ENCODE peak calls at places on chromosomes 4 and X, in five cellular contexts. One of them, this sample, is unnamed.

GRCh38 chr4:38365748-38366310 is 298.2 kb upstream of the KLF3 start:
- DNase-seq in mesenchymal stem cell: no peak
- DNase-seq in H9: no peak
- DNase-seq in mesendoderm: no peak
- DNase-seq in trophoblast cell: no peak
- DNase-seq in this sample: no peak

GRCh38 chr4:176875441-176875930 is 82.8 kb upstream of the VEGFC start:
- DNase-seq in mesenchymal stem cell: no peak
- DNase-seq in H9: no peak
- DNase-seq in mesendoderm: no peak
- DNase-seq in trophoblast cell: no peak
- DNase-seq in this sample: no peak

GRCh38 chr4:113159901-113160545 is 110.6 kb downstream of the ANK2 start:
- DNase-seq in mesenchymal stem cell: no peak
- DNase-seq in H9: no peak
- DNase-seq in mesendoderm: no peak
- DNase-seq in trophoblast cell: no peak
- DNase-seq in this sample: no peak

GRCh38 chr4:77360451-77360850 is 203.4 kb downstream of the CCNG2 start:
- DNase-seq in mesenchymal stem cell: no peak
- DNase-seq in H9: no peak
- DNase-seq in mesendoderm: no peak
- DNase-seq in trophoblast cell: no peak
- DNase-seq in this sample: no peak

GRCh38 chr4:581181-581580 is 5.1 kb upstream of the TMEM271 start:
- DNase-seq in mesenchymal stem cell: no peak
- DNase-seq in H9: no peak
- DNase-seq in mesendoderm: no peak
- DNase-seq in trophoblast cell: no peak
- DNase-seq in this sample: no peak

GRCh38 chrX:26918633-26919032 is 544.5 kb downstream of the PPP4R3C start:
- DNase-seq in mesenchymal stem cell: peak
- DNase-seq in H9: peak
- DNase-seq in mesendoderm: peak
- DNase-seq in trophoblast cell: peak
- DNase-seq in this sample: no peak

GRCh38 chr4:156976147-156976546 is 4.5 kb upstream of the PDGFC start:
- DNase-seq in mesenchymal stem cell: peak
- DNase-seq in H9: no peak
- DNase-seq in mesendoderm: no peak
- DNase-seq in trophoblast cell: no peak
- DNase-seq in this sample: peak

GRCh38 chrX:133726211-133726630 is 259.2 kb downstream of the GPC3 start:
- DNase-seq in mesenchymal stem cell: peak
- DNase-seq in H9: no peak
- DNase-seq in mesendoderm: peak
- DNase-seq in trophoblast cell: no peak
- DNase-seq in this sample: peak

GRCh38 chrX:101051153-101051548 is 760 bp downstream of the TRMT2B start:
- DNase-seq in mesenchymal stem cell: no peak
- DNase-seq in H9: no peak
- DNase-seq in mesendoderm: no peak
- DNase-seq in trophoblast cell: no peak
- DNase-seq in this sample: no peak

GRCh38 chrX:68831405-68832100 is 2.7 kb downstream of the EFNB1 start:
- DNase-seq in mesenchymal stem cell: peak
- DNase-seq in H9: peak
- DNase-seq in mesendoderm: no peak
- DNase-seq in trophoblast cell: no peak
- DNase-seq in this sample: peak

GRCh38 chrX:68832101-68832416 is 3.2 kb downstream of the EFNB1 start:
- DNase-seq in mesenchymal stem cell: peak
- DNase-seq in H9: peak
- DNase-seq in mesendoderm: peak
- DNase-seq in trophoblast cell: peak
- DNase-seq in this sample: peak

GRCh38 chrX:68829594-68830485 is 1.0 kb downstream of the EFNB1 start:
- DNase-seq in mesenchymal stem cell: peak
- DNase-seq in H9: peak
- DNase-seq in mesendoderm: no peak
- DNase-seq in trophoblast cell: no peak
- DNase-seq in this sample: peak

GRCh38 chrX:68828740-68829593 is at the start of gene EFNB1:
- DNase-seq in mesenchymal stem cell: peak
- DNase-seq in H9: peak
- DNase-seq in mesendoderm: peak
- DNase-seq in trophoblast cell: peak
- DNase-seq in this sample: peak

DNA sequence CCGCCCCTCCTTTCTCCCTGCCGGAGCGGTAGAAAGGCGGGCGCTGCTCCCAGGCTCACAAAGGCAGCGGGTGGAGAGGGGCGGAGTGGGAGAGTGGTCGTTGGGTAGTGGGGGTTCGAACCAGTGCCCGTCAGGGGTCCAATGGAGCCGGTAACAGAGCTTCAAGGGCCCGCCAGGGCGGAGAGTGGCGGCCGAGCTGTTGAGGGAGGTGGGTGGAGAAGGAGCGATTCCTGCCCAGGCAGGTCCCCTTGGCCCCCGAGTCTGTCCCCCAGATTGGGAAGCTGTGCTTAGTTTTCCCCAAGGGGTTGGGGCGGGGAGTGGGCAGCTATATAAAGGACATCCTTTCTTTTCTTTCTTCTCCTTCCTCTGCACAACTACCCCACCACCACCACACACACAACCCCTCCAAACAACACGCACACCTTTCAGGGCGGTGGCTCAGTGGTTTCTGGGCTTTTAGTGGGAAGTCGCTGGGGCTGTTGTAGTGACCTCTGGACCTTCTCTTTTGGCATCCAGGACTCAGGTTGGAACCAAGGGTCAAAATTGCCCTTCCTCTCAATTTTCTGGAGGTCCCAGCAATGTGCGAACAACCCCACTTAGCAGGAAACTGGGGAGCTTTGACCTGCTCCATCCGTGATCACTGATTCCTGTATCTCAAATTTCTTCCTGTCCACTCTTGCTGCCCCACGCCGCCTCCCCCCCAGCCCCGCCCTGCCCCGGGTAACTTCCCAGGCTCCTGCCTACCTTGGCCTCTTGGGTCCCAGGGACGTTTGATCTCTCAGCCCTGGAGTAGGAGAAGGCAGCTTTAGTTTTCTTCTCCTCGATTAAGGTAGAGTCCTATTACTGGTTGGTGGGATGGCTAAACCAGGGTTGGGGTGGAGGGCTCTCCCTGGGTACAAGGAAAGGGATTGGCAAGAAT is 1.9 kb downstream of the EFNB1 start:
- DNase-seq in mesenchymal stem cell: no peak
- DNase-seq in H9: peak
- DNase-seq in mesendoderm: no peak
- DNase-seq in trophoblast cell: no peak
- DNase-seq in this sample: no peak
- H3K18ac ChIP-seq in mesenchymal stem cell: peak
- H3K18ac ChIP-seq in H9: no peak
- H3K18ac ChIP-seq in mesendoderm: no peak
- H3K18ac ChIP-seq in trophoblast cell: peak
- H3K18ac ChIP-seq in this sample: peak

GRCh38 chr4:151882072-151882803 is 121.4 kb upstream of the GATB start:
- DNase-seq in mesenchymal stem cell: no peak
- DNase-seq in H9: no peak
- DNase-seq in mesendoderm: no peak
- DNase-seq in trophoblast cell: no peak
- DNase-seq in this sample: no peak

GRCh38 chr4:151874328-151874727 is 113.5 kb upstream of the GATB start:
- DNase-seq in mesenchymal stem cell: no peak
- DNase-seq in H9: no peak
- DNase-seq in mesendoderm: peak
- DNase-seq in trophoblast cell: no peak
- DNase-seq in this sample: no peak

GRCh38 chr4:151879705-151880104 is 118.9 kb upstream of the GATB start:
- DNase-seq in mesenchymal stem cell: no peak
- DNase-seq in H9: no peak
- DNase-seq in mesendoderm: no peak
- DNase-seq in trophoblast cell: no peak
- DNase-seq in this sample: no peak

DNA sequence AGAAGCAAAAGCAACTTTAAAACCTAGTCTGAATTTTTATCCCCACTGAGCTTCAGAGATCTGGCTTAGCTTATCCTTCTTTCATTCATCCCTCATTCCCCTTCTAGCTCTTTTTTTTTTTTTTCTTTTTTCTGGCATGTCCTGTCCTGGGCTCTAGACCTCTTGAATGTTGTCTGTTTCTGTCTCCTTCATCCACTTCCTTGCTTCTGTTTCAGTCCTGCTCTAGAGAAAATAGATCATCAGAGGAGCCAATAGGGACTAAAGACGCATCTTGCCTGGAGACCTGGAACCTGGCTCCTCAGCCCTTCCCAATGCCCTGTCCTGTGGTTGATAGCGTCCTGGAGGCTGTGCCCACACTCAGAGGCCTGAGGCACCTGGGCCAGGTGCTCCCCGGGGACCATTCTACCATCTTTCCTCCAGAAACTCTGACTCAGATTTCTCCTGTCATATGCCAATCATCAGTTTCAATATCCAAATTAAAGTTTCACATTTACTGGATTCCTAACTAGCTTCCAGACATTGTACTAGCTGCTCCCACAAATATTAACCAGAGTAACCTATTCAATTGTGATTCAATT is 115.7 kb upstream of the GATB start:
- DNase-seq in mesenchymal stem cell: no peak
- DNase-seq in H9: no peak
- DNase-seq in mesendoderm: no peak
- DNase-seq in trophoblast cell: no peak
- DNase-seq in this sample: no peak
- H3K18ac ChIP-seq in mesenchymal stem cell: no peak
- H3K18ac ChIP-seq in H9: no peak
- H3K18ac ChIP-seq in mesendoderm: no peak
- H3K18ac ChIP-seq in trophoblast cell: no peak
- H3K18ac ChIP-seq in this sample: no peak

GRCh38 chrX:152892999-152893605 is 4.8 kb upstream of the ZNF185 start:
- DNase-seq in mesenchymal stem cell: no peak
- DNase-seq in H9: peak
- DNase-seq in mesendoderm: no peak
- DNase-seq in trophoblast cell: no peak
- DNase-seq in this sample: no peak
- H3K18ac ChIP-seq in mesenchymal stem cell: no peak
- H3K18ac ChIP-seq in H9: no peak
- H3K18ac ChIP-seq in mesendoderm: peak
- H3K18ac ChIP-seq in trophoblast cell: no peak
- H3K18ac ChIP-seq in this sample: no peak

GRCh38 chr4:183399616-183400015 is 44.8 kb upstream of the CDKN2AIP start:
- DNase-seq in mesenchymal stem cell: no peak
- DNase-seq in H9: no peak
- DNase-seq in mesendoderm: no peak
- DNase-seq in trophoblast cell: no peak
- DNase-seq in this sample: no peak

GRCh38 chr4:183397741-183398297 is 46.6 kb upstream of the CDKN2AIP start:
- DNase-seq in mesenchymal stem cell: no peak
- DNase-seq in H9: no peak
- DNase-seq in mesendoderm: no peak
- DNase-seq in trophoblast cell: no peak
- DNase-seq in this sample: no peak

GRCh38 chr4:183398298-183399129 is 45.9 kb upstream of the CDKN2AIP start:
- DNase-seq in mesenchymal stem cell: peak
- DNase-seq in H9: peak
- DNase-seq in mesendoderm: peak
- DNase-seq in trophoblast cell: peak
- DNase-seq in this sample: peak

GRCh38 chr4:183400035-183400434 is 44.4 kb upstream of the CDKN2AIP start:
- DNase-seq in mesenchymal stem cell: no peak
- DNase-seq in H9: no peak
- DNase-seq in mesendoderm: no peak
- DNase-seq in trophoblast cell: no peak
- DNase-seq in this sample: no peak

DNA sequence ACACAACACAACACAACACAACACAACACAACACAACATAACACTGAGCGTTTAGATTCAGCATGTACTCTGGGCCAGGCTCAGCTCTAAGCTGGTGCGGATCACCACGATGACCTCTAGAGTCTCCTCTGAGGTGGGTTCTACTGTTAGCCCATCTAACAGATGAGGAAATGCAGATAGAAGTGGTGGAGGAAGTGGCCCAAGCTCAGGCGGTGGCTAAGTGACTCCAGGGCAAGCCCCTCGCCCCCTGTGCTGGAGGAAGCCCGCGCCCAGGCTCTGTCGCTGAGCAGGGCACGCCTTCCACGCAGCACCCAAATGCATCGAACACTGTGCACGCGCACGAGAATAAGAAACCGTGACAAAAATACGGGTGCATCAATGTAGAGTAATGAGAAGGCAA is 45.3 kb upstream of the CDKN2AIP start:
- DNase-seq in mesenchymal stem cell: no peak
- DNase-seq in H9: no peak
- DNase-seq in mesendoderm: no peak
- DNase-seq in trophoblast cell: no peak
- DNase-seq in this sample: no peak
- H3K18ac ChIP-seq in mesenchymal stem cell: no peak
- H3K18ac ChIP-seq in H9: no peak
- H3K18ac ChIP-seq in mesendoderm: no peak
- H3K18ac ChIP-seq in trophoblast cell: no peak
- H3K18ac ChIP-seq in this sample: no peak

DNA sequence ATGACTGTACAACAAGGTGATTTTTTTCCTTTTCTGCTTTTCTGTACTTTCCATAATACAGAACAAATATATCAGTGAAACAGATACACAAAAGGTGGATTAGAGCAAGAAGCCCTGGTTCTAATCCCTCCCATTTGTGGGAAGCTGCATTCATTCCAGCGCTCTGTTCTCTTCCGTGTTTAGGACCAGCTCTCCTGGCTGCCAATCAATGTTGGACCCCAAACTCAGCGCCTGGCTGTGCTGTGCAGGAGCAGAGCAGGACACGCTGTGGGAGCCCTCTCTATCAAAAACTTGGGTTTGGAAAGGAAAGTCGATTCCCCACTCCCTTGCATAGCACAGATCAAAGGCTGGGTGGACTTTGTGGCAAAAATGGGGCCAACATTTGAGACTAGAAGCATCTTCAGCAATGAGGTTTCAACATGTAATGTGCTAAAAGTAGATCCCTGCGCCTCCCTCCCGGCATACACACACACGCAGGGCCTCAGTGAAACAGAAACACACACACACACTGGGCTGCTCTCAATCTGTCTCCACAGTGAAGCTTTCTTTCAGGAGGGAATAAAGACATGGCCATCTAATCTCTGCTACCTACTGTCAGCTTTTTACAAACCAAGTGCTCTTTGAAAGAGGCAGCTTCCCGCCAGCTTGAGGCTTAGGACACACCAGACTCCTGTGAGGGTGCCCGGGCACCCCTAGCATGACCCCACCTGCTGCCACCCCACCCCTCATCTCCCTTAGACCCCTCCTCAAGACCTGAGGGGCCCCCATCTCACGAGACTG is 12.2 kb downstream of the WDR1 start:
- DNase-seq in mesenchymal stem cell: peak
- DNase-seq in H9: no peak
- DNase-seq in mesendoderm: no peak
- DNase-seq in trophoblast cell: no peak
- DNase-seq in this sample: no peak
- H3K18ac ChIP-seq in mesenchymal stem cell: peak
- H3K18ac ChIP-seq in H9: no peak
- H3K18ac ChIP-seq in mesendoderm: no peak
- H3K18ac ChIP-seq in trophoblast cell: no peak
- H3K18ac ChIP-seq in this sample: peak

This sample was measured in IMR-90.